ENCODE peak calls at places on chromosomes 7 and 10, in ten cellular contexts. One of them, this sample, is unnamed.

GRCh38 chr10:132482090-132482489 is 55.5 kb upstream of the INPP5A start:
- DNase-seq in AG04449: peak; percentile 65
- DNase-seq in endothelial cell: no peak
- DNase-seq in left ventricle myocardium inferior: no peak
- DNase-seq in astrocyte of the cerebellum: peak; percentile 70
- DNase-seq in uterus: peak; percentile 83
- DNase-seq in fibroblast of pulmonary artery: peak; percentile 88
- DNase-seq in Calu3: peak; percentile 33
- DNase-seq in AG04450: peak; percentile 85
- DNase-seq in neural progenitor cell: no peak
- DNase-seq in this sample: no peak

GRCh38 chr10:97416565-97416964 is 9.4 kb upstream of the PGAM1 start:
- DNase-seq in AG04450: no peak
- DNase-seq in fibroblast of pulmonary artery: no peak
- DNase-seq in left ventricle myocardium inferior: no peak
- DNase-seq in Calu3: no peak
- DNase-seq in endothelial cell: no peak
- DNase-seq in neural progenitor cell: no peak
- DNase-seq in uterus: no peak
- DNase-seq in AG04449: no peak
- DNase-seq in astrocyte of the cerebellum: no peak
- DNase-seq in this sample: no peak

GRCh38 chr7:131895541-131896173 is 339.2 kb upstream of the PODXL start:
- DNase-seq in AG04449: peak; percentile 96
- DNase-seq in endothelial cell: no peak
- DNase-seq in Calu3: no peak
- DNase-seq in AG04450: peak; percentile 11
- DNase-seq in fibroblast of pulmonary artery: peak; percentile 83
- DNase-seq in uterus: no peak
- DNase-seq in neural progenitor cell: no peak
- DNase-seq in left ventricle myocardium inferior: no peak
- DNase-seq in astrocyte of the cerebellum: peak; percentile 90
- DNase-seq in this sample: no peak

GRCh38 chr10:104735036-104735435 is 93.9 kb downstream of the SORCS3 start:
- DNase-seq in AG04449: no peak
- DNase-seq in endothelial cell: peak; percentile 19
- DNase-seq in neural progenitor cell: peak; percentile 72
- DNase-seq in uterus: no peak
- DNase-seq in fibroblast of pulmonary artery: no peak
- DNase-seq in left ventricle myocardium inferior: peak; percentile 52
- DNase-seq in Calu3: no peak
- DNase-seq in astrocyte of the cerebellum: no peak
- DNase-seq in AG04450: no peak
- DNase-seq in this sample: no peak

GRCh38 chr7:155001756-155002410 is 1.0 kb downstream of the PAXIP1 start:
- DNase-seq in astrocyte of the cerebellum: no peak
- DNase-seq in fibroblast of pulmonary artery: peak; percentile 3
- DNase-seq in AG04449: no peak
- DNase-seq in AG04450: no peak
- DNase-seq in endothelial cell: no peak
- DNase-seq in left ventricle myocardium inferior: no peak
- DNase-seq in uterus: no peak
- DNase-seq in Calu3: peak; percentile 18
- DNase-seq in neural progenitor cell: no peak
- DNase-seq in this sample: no peak

GRCh38 chr7:4818000-4818794 is 42.8 kb downstream of the AP5Z1 start:
- DNase-seq in uterus: no peak
- DNase-seq in Calu3: no peak
- DNase-seq in endothelial cell: no peak
- DNase-seq in neural progenitor cell: no peak
- DNase-seq in AG04449: no peak
- DNase-seq in astrocyte of the cerebellum: no peak
- DNase-seq in AG04450: no peak
- DNase-seq in fibroblast of pulmonary artery: no peak
- DNase-seq in left ventricle myocardium inferior: no peak
- DNase-seq in this sample: no peak

GRCh38 chr7:129781856-129782256 is 170.3 kb downstream of the NRF1 start:
- DNase-seq in Calu3: peak; percentile 29
- DNase-seq in AG04450: no peak
- DNase-seq in uterus: no peak
- DNase-seq in neural progenitor cell: peak; percentile 82
- DNase-seq in endothelial cell: no peak
- DNase-seq in astrocyte of the cerebellum: no peak
- DNase-seq in fibroblast of pulmonary artery: no peak
- DNase-seq in left ventricle myocardium inferior: no peak
- DNase-seq in AG04449: no peak
- DNase-seq in this sample: no peak

GRCh38 chr7:2521952-2522591 is 2.5 kb downstream of the LFNG start:
- DNase-seq in endothelial cell: peak; percentile 73
- DNase-seq in left ventricle myocardium inferior: peak; percentile 50
- DNase-seq in astrocyte of the cerebellum: no peak
- DNase-seq in Calu3: peak; percentile 69
- DNase-seq in uterus: no peak
- DNase-seq in AG04449: no peak
- DNase-seq in fibroblast of pulmonary artery: peak; percentile 44
- DNase-seq in neural progenitor cell: peak; percentile 47
- DNase-seq in AG04450: no peak
- DNase-seq in this sample: peak; percentile 56

GRCh38 chr10:78143576-78143975 is 109.9 kb downstream of the RPS24 start:
- DNase-seq in left ventricle myocardium inferior: no peak
- DNase-seq in uterus: no peak
- DNase-seq in endothelial cell: no peak
- DNase-seq in Calu3: no peak
- DNase-seq in fibroblast of pulmonary artery: no peak
- DNase-seq in neural progenitor cell: no peak
- DNase-seq in astrocyte of the cerebellum: no peak
- DNase-seq in AG04450: no peak
- DNase-seq in AG04449: no peak
- DNase-seq in this sample: no peak

GRCh38 chr10:124521429-124521871 is 59.8 kb downstream of the LHPP start:
- DNase-seq in neural progenitor cell: peak; percentile 1
- DNase-seq in endothelial cell: no peak
- DNase-seq in fibroblast of pulmonary artery: no peak
- DNase-seq in AG04449: no peak
- DNase-seq in AG04450: no peak
- DNase-seq in uterus: no peak
- DNase-seq in astrocyte of the cerebellum: no peak
- DNase-seq in Calu3: no peak
- DNase-seq in left ventricle myocardium inferior: no peak
- DNase-seq in this sample: no peak

GRCh38 chr7:42454006-42454405 is 217.0 kb upstream of the GLI3 start:
- DNase-seq in astrocyte of the cerebellum: no peak
- DNase-seq in neural progenitor cell: no peak
- DNase-seq in Calu3: no peak
- DNase-seq in AG04450: no peak
- DNase-seq in fibroblast of pulmonary artery: no peak
- DNase-seq in uterus: peak; percentile 25
- DNase-seq in AG04449: no peak
- DNase-seq in endothelial cell: no peak
- DNase-seq in left ventricle myocardium inferior: no peak
- DNase-seq in this sample: no peak

GRCh38 chr7:115354925-115355324 is 433.0 kb downstream of the MDFIC start:
- DNase-seq in astrocyte of the cerebellum: no peak
- DNase-seq in AG04450: no peak
- DNase-seq in endothelial cell: no peak
- DNase-seq in Calu3: no peak
- DNase-seq in AG04449: no peak
- DNase-seq in neural progenitor cell: no peak
- DNase-seq in fibroblast of pulmonary artery: no peak
- DNase-seq in left ventricle myocardium inferior: no peak
- DNase-seq in uterus: no peak
- DNase-seq in this sample: no peak

GRCh38 chr7:115359119-115359518 is 437.2 kb downstream of the MDFIC start:
- DNase-seq in neural progenitor cell: no peak
- DNase-seq in endothelial cell: no peak
- DNase-seq in astrocyte of the cerebellum: no peak
- DNase-seq in AG04449: no peak
- DNase-seq in left ventricle myocardium inferior: no peak
- DNase-seq in fibroblast of pulmonary artery: no peak
- DNase-seq in Calu3: no peak
- DNase-seq in AG04450: no peak
- DNase-seq in uterus: no peak
- DNase-seq in this sample: no peak

GRCh38 chr7:115359919-115360318 is 438.0 kb downstream of the MDFIC start:
- DNase-seq in Calu3: no peak
- DNase-seq in AG04449: no peak
- DNase-seq in fibroblast of pulmonary artery: no peak
- DNase-seq in uterus: no peak
- DNase-seq in astrocyte of the cerebellum: no peak
- DNase-seq in neural progenitor cell: no peak
- DNase-seq in AG04450: no peak
- DNase-seq in endothelial cell: no peak
- DNase-seq in left ventricle myocardium inferior: no peak
- DNase-seq in this sample: no peak

GRCh38 chr7:115357213-115357999 is 435.5 kb downstream of the MDFIC start:
- DNase-seq in endothelial cell: no peak
- DNase-seq in left ventricle myocardium inferior: no peak
- DNase-seq in AG04449: no peak
- DNase-seq in fibroblast of pulmonary artery: no peak
- DNase-seq in astrocyte of the cerebellum: no peak
- DNase-seq in Calu3: no peak
- DNase-seq in neural progenitor cell: no peak
- DNase-seq in uterus: no peak
- DNase-seq in AG04450: peak; percentile 79
- DNase-seq in this sample: no peak

GRCh38 chr7:115356139-115356746 is 434.3 kb downstream of the MDFIC start:
- DNase-seq in left ventricle myocardium inferior: no peak
- DNase-seq in astrocyte of the cerebellum: no peak
- DNase-seq in endothelial cell: no peak
- DNase-seq in AG04449: no peak
- DNase-seq in Calu3: peak; percentile 14
- DNase-seq in neural progenitor cell: peak; percentile 26
- DNase-seq in fibroblast of pulmonary artery: peak; percentile 59
- DNase-seq in AG04450: no peak
- DNase-seq in uterus: no peak
- DNase-seq in this sample: no peak
- TF ChIP-seq CTCF in left ventricle myocardium inferior: peak; percentile 42
- TF ChIP-seq CTCF in astrocyte of the cerebellum: peak; percentile 52
- TF ChIP-seq CTCF in endothelial cell: peak; percentile 76
- TF ChIP-seq CTCF in AG04449: no peak
- TF ChIP-seq CTCF in Calu3: peak; percentile 40
- TF ChIP-seq CTCF in neural progenitor cell: peak; percentile 58
- TF ChIP-seq CTCF in fibroblast of pulmonary artery: peak; percentile 66
- TF ChIP-seq CTCF in AG04450: peak; percentile 57
- TF ChIP-seq CTCF in uterus: no peak
- TF ChIP-seq CTCF in this sample: no peak

GRCh38 chr10:50620899-50621298 is 2.9 kb downstream of the SGMS1 start:
- DNase-seq in neural progenitor cell: no peak
- DNase-seq in fibroblast of pulmonary artery: no peak
- DNase-seq in left ventricle myocardium inferior: no peak
- DNase-seq in endothelial cell: no peak
- DNase-seq in astrocyte of the cerebellum: no peak
- DNase-seq in Calu3: no peak
- DNase-seq in AG04450: no peak
- DNase-seq in AG04449: no peak
- DNase-seq in uterus: no peak
- DNase-seq in this sample: no peak

GRCh38 chr10:50622497-50623298 is 1.1 kb downstream of the SGMS1 start:
- DNase-seq in astrocyte of the cerebellum: no peak
- DNase-seq in fibroblast of pulmonary artery: peak; percentile 50
- DNase-seq in uterus: peak; percentile 32
- DNase-seq in Calu3: peak; percentile 23
- DNase-seq in neural progenitor cell: peak; percentile 67
- DNase-seq in AG04450: no peak
- DNase-seq in endothelial cell: peak; percentile 38
- DNase-seq in AG04449: no peak
- DNase-seq in left ventricle myocardium inferior: peak; percentile 34
- DNase-seq in this sample: no peak

GRCh38 chr10:50623299-50624153 is at the start of gene SGMS1:
- DNase-seq in Calu3: peak; percentile 88
- DNase-seq in AG04449: no peak
- DNase-seq in fibroblast of pulmonary artery: peak; percentile 88
- DNase-seq in left ventricle myocardium inferior: peak; percentile 91
- DNase-seq in endothelial cell: peak; percentile 86
- DNase-seq in astrocyte of the cerebellum: peak; percentile 75
- DNase-seq in AG04450: peak; percentile 59
- DNase-seq in neural progenitor cell: peak; percentile 92
- DNase-seq in uterus: peak; percentile 75
- DNase-seq in this sample: peak; percentile 85

GRCh38 chr10:50619882-50620281 is 3.9 kb downstream of the SGMS1 start:
- DNase-seq in neural progenitor cell: no peak
- DNase-seq in uterus: no peak
- DNase-seq in AG04450: no peak
- DNase-seq in endothelial cell: no peak
- DNase-seq in AG04449: no peak
- DNase-seq in astrocyte of the cerebellum: no peak
- DNase-seq in left ventricle myocardium inferior: no peak
- DNase-seq in fibroblast of pulmonary artery: no peak
- DNase-seq in Calu3: no peak
- DNase-seq in this sample: no peak

GRCh38 chr10:50621981-50622496 is 1.7 kb downstream of the SGMS1 start:
- DNase-seq in endothelial cell: peak; percentile 43
- DNase-seq in AG04450: peak; percentile 91
- DNase-seq in fibroblast of pulmonary artery: peak; percentile 97
- DNase-seq in Calu3: peak; percentile 85
- DNase-seq in AG04449: peak; percentile 72
- DNase-seq in uterus: peak; percentile 99
- DNase-seq in neural progenitor cell: peak; percentile 66
- DNase-seq in astrocyte of the cerebellum: peak; percentile 85
- DNase-seq in left ventricle myocardium inferior: peak; percentile 97
- DNase-seq in this sample: peak; percentile 51
- TF ChIP-seq CTCF in endothelial cell: no peak
- TF ChIP-seq CTCF in AG04450: no peak
- TF ChIP-seq CTCF in fibroblast of pulmonary artery: no peak
- TF ChIP-seq CTCF in Calu3: no peak
- TF ChIP-seq CTCF in AG04449: no peak
- TF ChIP-seq CTCF in uterus: no peak
- TF ChIP-seq CTCF in neural progenitor cell: peak; percentile 3
- TF ChIP-seq CTCF in astrocyte of the cerebellum: no peak
- TF ChIP-seq CTCF in left ventricle myocardium inferior: no peak
- TF ChIP-seq CTCF in this sample: no peak

GRCh38 chr10:93415693-93416092 is 66.4 kb downstream of the MYOF start:
- DNase-seq in left ventricle myocardium inferior: no peak
- DNase-seq in endothelial cell: no peak
- DNase-seq in AG04450: no peak
- DNase-seq in fibroblast of pulmonary artery: no peak
- DNase-seq in AG04449: no peak
- DNase-seq in astrocyte of the cerebellum: no peak
- DNase-seq in neural progenitor cell: no peak
- DNase-seq in uterus: no peak
- DNase-seq in Calu3: no peak
- DNase-seq in this sample: no peak
- TF ChIP-seq CTCF in left ventricle myocardium inferior: no peak
- TF ChIP-seq CTCF in endothelial cell: no peak
- TF ChIP-seq CTCF in AG04450: peak; percentile 31
- TF ChIP-seq CTCF in fibroblast of pulmonary artery: peak; percentile 32
- TF ChIP-seq CTCF in AG04449: no peak
- TF ChIP-seq CTCF in astrocyte of the cerebellum: peak; percentile 24
- TF ChIP-seq CTCF in neural progenitor cell: peak; percentile 40
- TF ChIP-seq CTCF in uterus: no peak
- TF ChIP-seq CTCF in Calu3: no peak
- TF ChIP-seq CTCF in this sample: no peak

DNA sequence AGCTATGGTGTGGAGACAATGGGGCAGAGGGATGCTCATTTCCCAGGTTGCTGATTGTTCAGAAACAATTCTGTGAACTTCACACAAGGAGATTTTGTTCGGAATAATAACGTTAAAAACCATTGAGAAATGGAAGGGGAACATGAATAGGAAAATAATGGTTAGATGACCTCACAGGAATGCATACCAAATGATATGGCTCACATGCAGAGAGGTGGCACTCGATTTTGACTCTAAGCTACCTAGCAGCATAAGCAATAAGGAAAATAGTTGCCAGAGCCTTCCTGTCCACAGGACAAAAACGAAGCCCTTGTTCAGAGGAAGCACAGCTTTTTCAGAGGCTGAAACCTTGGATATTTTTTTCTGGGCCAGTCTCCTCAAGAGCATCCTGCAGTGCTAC is 293.1 kb downstream of the ZEB1 start:
- DNase-seq in AG04449: no peak
- DNase-seq in endothelial cell: no peak
- DNase-seq in left ventricle myocardium inferior: no peak
- DNase-seq in uterus: no peak
- DNase-seq in astrocyte of the cerebellum: no peak
- DNase-seq in AG04450: no peak
- DNase-seq in neural progenitor cell: no peak
- DNase-seq in fibroblast of pulmonary artery: no peak
- DNase-seq in Calu3: no peak
- DNase-seq in this sample: no peak
- TF ChIP-seq CTCF in AG04449: no peak
- TF ChIP-seq CTCF in endothelial cell: no peak
- TF ChIP-seq CTCF in left ventricle myocardium inferior: no peak
- TF ChIP-seq CTCF in uterus: no peak
- TF ChIP-seq CTCF in astrocyte of the cerebellum: no peak
- TF ChIP-seq CTCF in AG04450: no peak
- TF ChIP-seq CTCF in neural progenitor cell: no peak
- TF ChIP-seq CTCF in fibroblast of pulmonary artery: no peak
- TF ChIP-seq CTCF in Calu3: no peak
- TF ChIP-seq CTCF in this sample: no peak

This sample was measured in activated B cell treated with CpG ODN at 0.5 μM for 24 hours.